ENCODE peak calls at places on chromosomes 12 and 14, in ten cellular contexts. One of them, this sample, is unnamed.

GRCh38 chr14:54567224-54567633 is 301 bp downstream of the SAMD4A start:
- DNase-seq in lower leg skin: peak
- DNase-seq in kidney epithelial cell: no peak
- DNase-seq in WERI-Rb-1: peak
- DNase-seq in bronchial epithelial cell: no peak
- DNase-seq in choroid plexus epithelial cell: no peak
- DNase-seq in lung: peak
- DNase-seq in foreskin fibroblast: no peak
- DNase-seq in A549: peak
- DNase-seq in effector memory CD4-positive, alpha-beta T cell: no peak
- DNase-seq in this sample: no peak

GRCh38 chr14:51442513-51443175 is 202.6 kb downstream of the TMX1 start:
- DNase-seq in lower leg skin: no peak
- DNase-seq in kidney epithelial cell: peak
- DNase-seq in WERI-Rb-1: no peak
- DNase-seq in bronchial epithelial cell: peak
- DNase-seq in choroid plexus epithelial cell: peak
- DNase-seq in lung: no peak
- DNase-seq in foreskin fibroblast: peak
- DNase-seq in A549: peak
- DNase-seq in effector memory CD4-positive, alpha-beta T cell: no peak
- DNase-seq in this sample: peak

GRCh38 chr12:14113031-14113430 is 131.6 kb upstream of the GRIN2B start:
- DNase-seq in lower leg skin: no peak
- DNase-seq in kidney epithelial cell: no peak
- DNase-seq in WERI-Rb-1: no peak
- DNase-seq in bronchial epithelial cell: no peak
- DNase-seq in choroid plexus epithelial cell: no peak
- DNase-seq in lung: no peak
- DNase-seq in foreskin fibroblast: no peak
- DNase-seq in A549: no peak
- DNase-seq in effector memory CD4-positive, alpha-beta T cell: no peak
- DNase-seq in this sample: no peak

GRCh38 chr14:77123381-77124344 is 17.9 kb downstream of the ZDHHC22 start:
- DNase-seq in lower leg skin: peak
- DNase-seq in kidney epithelial cell: peak
- DNase-seq in WERI-Rb-1: peak
- DNase-seq in bronchial epithelial cell: peak
- DNase-seq in choroid plexus epithelial cell: no peak
- DNase-seq in lung: peak
- DNase-seq in foreskin fibroblast: no peak
- DNase-seq in A549: no peak
- DNase-seq in effector memory CD4-positive, alpha-beta T cell: no peak
- DNase-seq in this sample: no peak

GRCh38 chr14:90428676-90429075 is 31.8 kb downstream of the CALM1 start:
- DNase-seq in lower leg skin: no peak
- DNase-seq in kidney epithelial cell: no peak
- DNase-seq in WERI-Rb-1: no peak
- DNase-seq in bronchial epithelial cell: no peak
- DNase-seq in choroid plexus epithelial cell: no peak
- DNase-seq in lung: no peak
- DNase-seq in foreskin fibroblast: no peak
- DNase-seq in A549: no peak
- DNase-seq in effector memory CD4-positive, alpha-beta T cell: no peak
- DNase-seq in this sample: no peak

GRCh38 chr14:105325303-105325702 is 10.8 kb downstream of the PACS2 start:
- DNase-seq in lower leg skin: no peak
- DNase-seq in kidney epithelial cell: no peak
- DNase-seq in WERI-Rb-1: no peak
- DNase-seq in bronchial epithelial cell: no peak
- DNase-seq in choroid plexus epithelial cell: no peak
- DNase-seq in lung: no peak
- DNase-seq in foreskin fibroblast: no peak
- DNase-seq in A549: no peak
- DNase-seq in effector memory CD4-positive, alpha-beta T cell: no peak
- DNase-seq in this sample: no peak

GRCh38 chr12:53759261-53759660 is 7.5 kb upstream of the CISTR start:
- DNase-seq in lower leg skin: no peak
- DNase-seq in kidney epithelial cell: no peak
- DNase-seq in WERI-Rb-1: peak
- DNase-seq in bronchial epithelial cell: no peak
- DNase-seq in choroid plexus epithelial cell: no peak
- DNase-seq in lung: no peak
- DNase-seq in foreskin fibroblast: no peak
- DNase-seq in A549: no peak
- DNase-seq in effector memory CD4-positive, alpha-beta T cell: no peak
- DNase-seq in this sample: no peak

GRCh38 chr12:7161811-7162210 is 27.7 kb upstream of the PEX5 start:
- DNase-seq in lower leg skin: no peak
- DNase-seq in kidney epithelial cell: no peak
- DNase-seq in WERI-Rb-1: no peak
- DNase-seq in bronchial epithelial cell: no peak
- DNase-seq in choroid plexus epithelial cell: no peak
- DNase-seq in lung: no peak
- DNase-seq in foreskin fibroblast: peak
- DNase-seq in A549: no peak
- DNase-seq in effector memory CD4-positive, alpha-beta T cell: no peak
- DNase-seq in this sample: no peak

GRCh38 chr14:71466942-71467341 is 465.3 kb upstream of the RGS6 start:
- DNase-seq in lower leg skin: no peak
- DNase-seq in kidney epithelial cell: no peak
- DNase-seq in WERI-Rb-1: no peak
- DNase-seq in bronchial epithelial cell: no peak
- DNase-seq in choroid plexus epithelial cell: no peak
- DNase-seq in lung: no peak
- DNase-seq in foreskin fibroblast: no peak
- DNase-seq in A549: no peak
- DNase-seq in effector memory CD4-positive, alpha-beta T cell: no peak
- DNase-seq in this sample: no peak

GRCh38 chr14:55265197-55265596 is 6.0 kb upstream of the FBXO34 start:
- DNase-seq in lower leg skin: no peak
- DNase-seq in kidney epithelial cell: no peak
- DNase-seq in WERI-Rb-1: no peak
- DNase-seq in bronchial epithelial cell: no peak
- DNase-seq in choroid plexus epithelial cell: no peak
- DNase-seq in lung: no peak
- DNase-seq in foreskin fibroblast: no peak
- DNase-seq in A549: peak
- DNase-seq in effector memory CD4-positive, alpha-beta T cell: no peak
- DNase-seq in this sample: no peak

GRCh38 chr14:72730468-72730867 is 163.4 kb downstream of the DPF3 start:
- DNase-seq in lower leg skin: no peak
- DNase-seq in kidney epithelial cell: no peak
- DNase-seq in WERI-Rb-1: no peak
- DNase-seq in bronchial epithelial cell: no peak
- DNase-seq in choroid plexus epithelial cell: no peak
- DNase-seq in lung: no peak
- DNase-seq in foreskin fibroblast: no peak
- DNase-seq in A549: no peak
- DNase-seq in effector memory CD4-positive, alpha-beta T cell: no peak
- DNase-seq in this sample: no peak

GRCh38 chr12:89695830-89696229 is 12.8 kb downstream of the ATP2B1 start:
- DNase-seq in lower leg skin: no peak
- DNase-seq in kidney epithelial cell: no peak
- DNase-seq in WERI-Rb-1: no peak
- DNase-seq in bronchial epithelial cell: no peak
- DNase-seq in choroid plexus epithelial cell: no peak
- DNase-seq in lung: no peak
- DNase-seq in foreskin fibroblast: no peak
- DNase-seq in A549: no peak
- DNase-seq in effector memory CD4-positive, alpha-beta T cell: no peak
- DNase-seq in this sample: no peak

GRCh38 chr12:131116437-131117117 is 162.9 kb downstream of the ADGRD1 start:
- DNase-seq in lower leg skin: peak
- DNase-seq in kidney epithelial cell: no peak
- DNase-seq in WERI-Rb-1: peak
- DNase-seq in bronchial epithelial cell: no peak
- DNase-seq in choroid plexus epithelial cell: peak
- DNase-seq in lung: no peak
- DNase-seq in foreskin fibroblast: peak
- DNase-seq in A549: peak
- DNase-seq in effector memory CD4-positive, alpha-beta T cell: no peak
- DNase-seq in this sample: no peak

GRCh38 chr12:124881123-124881522 is 17.5 kb upstream of the SCARB1 start:
- DNase-seq in lower leg skin: no peak
- DNase-seq in kidney epithelial cell: no peak
- DNase-seq in WERI-Rb-1: no peak
- DNase-seq in bronchial epithelial cell: no peak
- DNase-seq in choroid plexus epithelial cell: peak
- DNase-seq in lung: no peak
- DNase-seq in foreskin fibroblast: no peak
- DNase-seq in A549: no peak
- DNase-seq in effector memory CD4-positive, alpha-beta T cell: no peak
- DNase-seq in this sample: no peak

GRCh38 chr12:71157601-71158233 is at the start of gene TSPAN8:
- DNase-seq in lower leg skin: no peak
- DNase-seq in kidney epithelial cell: no peak
- DNase-seq in WERI-Rb-1: no peak
- DNase-seq in bronchial epithelial cell: peak
- DNase-seq in choroid plexus epithelial cell: no peak
- DNase-seq in lung: no peak
- DNase-seq in foreskin fibroblast: no peak
- DNase-seq in A549: no peak
- DNase-seq in effector memory CD4-positive, alpha-beta T cell: no peak
- DNase-seq in this sample: no peak

GRCh38 chr12:77214136-77214535 is 148.8 kb upstream of the E2F7 start:
- DNase-seq in lower leg skin: no peak
- DNase-seq in kidney epithelial cell: no peak
- DNase-seq in WERI-Rb-1: no peak
- DNase-seq in bronchial epithelial cell: no peak
- DNase-seq in choroid plexus epithelial cell: no peak
- DNase-seq in lung: no peak
- DNase-seq in foreskin fibroblast: no peak
- DNase-seq in A549: no peak
- DNase-seq in effector memory CD4-positive, alpha-beta T cell: no peak
- DNase-seq in this sample: no peak

GRCh38 chr12:67827820-67828383 is 161.3 kb upstream of the IFNG-AS1 start:
- DNase-seq in lower leg skin: no peak
- DNase-seq in kidney epithelial cell: peak
- DNase-seq in WERI-Rb-1: no peak
- DNase-seq in bronchial epithelial cell: peak
- DNase-seq in choroid plexus epithelial cell: peak
- DNase-seq in lung: no peak
- DNase-seq in foreskin fibroblast: peak
- DNase-seq in A549: peak
- DNase-seq in effector memory CD4-positive, alpha-beta T cell: peak
- DNase-seq in this sample: peak

GRCh38 chr12:627863-628805 is 35.1 kb downstream of the NINJ2 start:
- DNase-seq in lower leg skin: no peak
- DNase-seq in kidney epithelial cell: no peak
- DNase-seq in WERI-Rb-1: no peak
- DNase-seq in bronchial epithelial cell: peak
- DNase-seq in choroid plexus epithelial cell: no peak
- DNase-seq in lung: no peak
- DNase-seq in foreskin fibroblast: no peak
- DNase-seq in A549: no peak
- DNase-seq in effector memory CD4-positive, alpha-beta T cell: no peak
- DNase-seq in this sample: no peak

GRCh38 chr12:627285-627684 is 36.0 kb downstream of the NINJ2 start:
- DNase-seq in lower leg skin: no peak
- DNase-seq in kidney epithelial cell: no peak
- DNase-seq in WERI-Rb-1: no peak
- DNase-seq in bronchial epithelial cell: no peak
- DNase-seq in choroid plexus epithelial cell: no peak
- DNase-seq in lung: no peak
- DNase-seq in foreskin fibroblast: no peak
- DNase-seq in A549: no peak
- DNase-seq in effector memory CD4-positive, alpha-beta T cell: no peak
- DNase-seq in this sample: no peak

GRCh38 chr12:632102-632696 is 31.0 kb downstream of the NINJ2 start:
- DNase-seq in lower leg skin: no peak
- DNase-seq in kidney epithelial cell: peak
- DNase-seq in WERI-Rb-1: no peak
- DNase-seq in bronchial epithelial cell: peak
- DNase-seq in choroid plexus epithelial cell: peak
- DNase-seq in lung: peak
- DNase-seq in foreskin fibroblast: peak
- DNase-seq in A549: peak
- DNase-seq in effector memory CD4-positive, alpha-beta T cell: no peak
- DNase-seq in this sample: no peak

GRCh38 chr12:633731-634130 is 29.5 kb downstream of the NINJ2 start:
- DNase-seq in lower leg skin: no peak
- DNase-seq in kidney epithelial cell: no peak
- DNase-seq in WERI-Rb-1: no peak
- DNase-seq in bronchial epithelial cell: no peak
- DNase-seq in choroid plexus epithelial cell: no peak
- DNase-seq in lung: no peak
- DNase-seq in foreskin fibroblast: no peak
- DNase-seq in A549: no peak
- DNase-seq in effector memory CD4-positive, alpha-beta T cell: no peak
- DNase-seq in this sample: no peak

GRCh38 chr12:630656-631632 is 32.3 kb downstream of the NINJ2 start:
- DNase-seq in lower leg skin: no peak
- DNase-seq in kidney epithelial cell: no peak
- DNase-seq in WERI-Rb-1: no peak
- DNase-seq in bronchial epithelial cell: no peak
- DNase-seq in choroid plexus epithelial cell: no peak
- DNase-seq in lung: peak
- DNase-seq in foreskin fibroblast: no peak
- DNase-seq in A549: no peak
- DNase-seq in effector memory CD4-positive, alpha-beta T cell: peak
- DNase-seq in this sample: no peak
- H3K4me3 ChIP-seq in lower leg skin: no peak
- H3K4me3 ChIP-seq in kidney epithelial cell: no peak
- H3K4me3 ChIP-seq in WERI-Rb-1: no peak
- H3K4me3 ChIP-seq in bronchial epithelial cell: no peak
- H3K4me3 ChIP-seq in choroid plexus epithelial cell: no peak
- H3K4me3 ChIP-seq in lung: no peak
- H3K4me3 ChIP-seq in foreskin fibroblast: no peak
- H3K4me3 ChIP-seq in A549: no peak
- H3K4me3 ChIP-seq in effector memory CD4-positive, alpha-beta T cell: peak
- H3K4me3 ChIP-seq in this sample: peak

GRCh38 chr14:59360923-59361794 is 104.0 kb downstream of the GPR135 start:
- DNase-seq in lower leg skin: peak
- DNase-seq in kidney epithelial cell: peak
- DNase-seq in WERI-Rb-1: no peak
- DNase-seq in bronchial epithelial cell: peak
- DNase-seq in choroid plexus epithelial cell: peak
- DNase-seq in lung: peak
- DNase-seq in foreskin fibroblast: peak
- DNase-seq in A549: peak
- DNase-seq in effector memory CD4-positive, alpha-beta T cell: no peak
- DNase-seq in this sample: peak
- H3K4me3 ChIP-seq in lower leg skin: no peak
- H3K4me3 ChIP-seq in kidney epithelial cell: no peak
- H3K4me3 ChIP-seq in WERI-Rb-1: no peak
- H3K4me3 ChIP-seq in bronchial epithelial cell: no peak
- H3K4me3 ChIP-seq in choroid plexus epithelial cell: no peak
- H3K4me3 ChIP-seq in lung: no peak
- H3K4me3 ChIP-seq in foreskin fibroblast: no peak
- H3K4me3 ChIP-seq in A549: no peak
- H3K4me3 ChIP-seq in effector memory CD4-positive, alpha-beta T cell: no peak
- H3K4me3 ChIP-seq in this sample: peak

GRCh38 chr12:40105515-40106201 is at the start of gene SLC2A13:
- DNase-seq in lower leg skin: peak
- DNase-seq in kidney epithelial cell: no peak
- DNase-seq in WERI-Rb-1: peak
- DNase-seq in bronchial epithelial cell: peak
- DNase-seq in choroid plexus epithelial cell: peak
- DNase-seq in lung: peak
- DNase-seq in foreskin fibroblast: peak
- DNase-seq in A549: peak
- DNase-seq in effector memory CD4-positive, alpha-beta T cell: peak
- DNase-seq in this sample: peak
- H3K4me3 ChIP-seq in lower leg skin: peak
- H3K4me3 ChIP-seq in kidney epithelial cell: peak
- H3K4me3 ChIP-seq in WERI-Rb-1: peak
- H3K4me3 ChIP-seq in bronchial epithelial cell: peak
- H3K4me3 ChIP-seq in choroid plexus epithelial cell: peak
- H3K4me3 ChIP-seq in lung: peak
- H3K4me3 ChIP-seq in foreskin fibroblast: peak
- H3K4me3 ChIP-seq in A549: peak
- H3K4me3 ChIP-seq in effector memory CD4-positive, alpha-beta T cell: peak
- H3K4me3 ChIP-seq in this sample: peak

GRCh38 chr12:110577717-110578521 is 5.2 kb downstream of the PPTC7 start:
- DNase-seq in lower leg skin: no peak
- DNase-seq in kidney epithelial cell: no peak
- DNase-seq in WERI-Rb-1: no peak
- DNase-seq in bronchial epithelial cell: peak
- DNase-seq in choroid plexus epithelial cell: peak
- DNase-seq in lung: no peak
- DNase-seq in foreskin fibroblast: peak
- DNase-seq in A549: peak
- DNase-seq in effector memory CD4-positive, alpha-beta T cell: no peak
- DNase-seq in this sample: no peak
- H3K4me3 ChIP-seq in lower leg skin: no peak
- H3K4me3 ChIP-seq in kidney epithelial cell: no peak
- H3K4me3 ChIP-seq in WERI-Rb-1: no peak
- H3K4me3 ChIP-seq in bronchial epithelial cell: peak
- H3K4me3 ChIP-seq in choroid plexus epithelial cell: no peak
- H3K4me3 ChIP-seq in lung: no peak
- H3K4me3 ChIP-seq in foreskin fibroblast: peak
- H3K4me3 ChIP-seq in A549: peak
- H3K4me3 ChIP-seq in effector memory CD4-positive, alpha-beta T cell: peak
- H3K4me3 ChIP-seq in this sample: no peak

This sample was measured in right atrium auricular region.